ENCODE peak calls at places on chromosomes 13 and 19, in five cellular contexts. O, U, N, Z and M are unnamed samples.

GRCh38 chr13:96119921-96120320 is 30.0 kb downstream of the HS6ST3 start:
- DNase-seq in O (no peak), U (no peak), Z (no peak), N (no peak), M (no peak)

GRCh38 chr13:27339299-27339698 is 68.7 kb downstream of the RASL11A start:
- DNase-seq in Z (peak; percentile 50), N (no peak), O (peak; percentile 54), U (peak; percentile 51), M (no peak)

GRCh38 chr13:59510377-59510776 is 653.4 kb downstream of the DIAPH3 start:
- DNase-seq in N (no peak), O (no peak), U (no peak), Z (no peak), M (no peak)

GRCh38 chr13:36778083-36778671 is 40.8 kb upstream of the RFXAP start:
- DNase-seq in N (no peak), U (no peak), Z (no peak), O (no peak), M (no peak)

GRCh38 chr13:114131581-114132418 is 623 bp downstream of the RASA3 start:
- DNase-seq in U (peak; percentile 63), O (no peak), Z (no peak), N (no peak), M (no peak)

GRCh38 chr13:35697281-35697680 is 220.8 kb upstream of the MAB21L1 start:
- DNase-seq in O (no peak), N (no peak), U (no peak), Z (no peak), M (no peak)

GRCh38 chr13:100707818-100708740 is 33.5 kb upstream of the TMTC4 start:
- DNase-seq in O (no peak), Z (no peak), U (no peak), N (no peak), M (no peak)

GRCh38 chr19:40398417-40399056 is 8.6 kb upstream of the HIPK4 start:
- DNase-seq in Z (peak; percentile 65), U (no peak), O (peak; percentile 66), N (no peak), M (no peak)

GRCh38 chr19:18856385-18857126 is 24.8 kb downstream of the UPF1 start:
- DNase-seq in O (no peak), N (no peak), Z (no peak), U (no peak), M (no peak)

GRCh38 chr19:12975221-12975756 is 5.9 kb downstream of the DAND5 start:
- DNase-seq in O (no peak), U (no peak), N (no peak), Z (no peak), M (no peak)

GRCh38 chr19:45637890-45638667 is 1.1 kb downstream of the EML2 start:
- DNase-seq in U (no peak), Z (no peak), N (no peak), O (no peak), M (no peak)

GRCh38 chr13:48131481-48131992 is 36.6 kb upstream of the MED4 start:
- DNase-seq in U (no peak), N (no peak), O (no peak), Z (no peak), M (no peak)

GRCh38 chr13:24013189-24013588 is 115.9 kb upstream of the C1QTNF9B start:
- DNase-seq in Z (no peak), O (no peak), N (no peak), U (no peak), M (no peak)

GRCh38 chr13:59846845-59847620 is 316.7 kb downstream of the DIAPH3 start:
- DNase-seq in N (no peak), O (no peak), Z (no peak), U (no peak), M (no peak)

GRCh38 chr19:53196777-53197396 is 3.7 kb upstream of the ZNF665 start:
- DNase-seq in U (peak; percentile 99), N (peak; percentile 92), O (peak; percentile 97), Z (peak; percentile 97), M (peak; percentile 84)

GRCh38 chr13:37617162-37617561 is 18.6 kb upstream of the POSTN start:
- DNase-seq in U (no peak), Z (no peak), N (no peak), O (no peak), M (no peak)

GRCh38 chr13:111864566-111864965 is 202.4 kb upstream of the SOX1 start:
- DNase-seq in N (no peak), O (no peak), U (no peak), Z (no peak), M (no peak)

GRCh38 chr13:101018720-101019119 is 344.1 kb upstream of the TMTC4 start:
- DNase-seq in O (no peak), N (no peak), Z (no peak), U (no peak), M (no peak)

GRCh38 chr13:53151692-53152421 is 123.2 kb downstream of the OLFM4 start:
- DNase-seq in Z (peak; percentile 24), N (peak; percentile 82), U (peak; percentile 51), O (peak; percentile 37), M (peak; percentile 65)

GRCh38 chr19:10478476-10478875 is 24.7 kb downstream of the KEAP1 start:
- DNase-seq in Z (no peak), O (no peak), U (no peak), N (no peak), M (no peak)

GRCh38 chr13:39025433-39025839 is 12.5 kb downstream of the PROSER1 start:
- DNase-seq in O (no peak), N (no peak), Z (no peak), U (no peak), M (no peak)

GRCh38 chr13:50672025-50672424 is 171.5 kb downstream of the DLEU7 start:
- DNase-seq in Z (no peak), N (no peak), O (no peak), U (no peak), M (no peak)

GRCh38 chr13:46552888-46553520 is at the start of gene LRCH1:
- DNase-seq in U (peak; percentile 92), O (peak; percentile 89), N (peak; percentile 90), Z (peak; percentile 86), M (peak; percentile 46)

GRCh38 chr13:67099494-67099893 is 130.6 kb downstream of the PCDH9 start:
- DNase-seq in N (no peak), U (no peak), Z (no peak), O (no peak), M (no peak)

GRCh38 chr19:43755256-43755801 is 567 bp upstream of the SMG9 start:
- DNase-seq in U (peak; percentile 77), N (peak; percentile 87), O (peak; percentile 86), Z (peak; percentile 87), M (peak; percentile 89)

GRCh38 chr19:35716735-35716984 is 1.1 kb upstream of the KMT2B start:
- DNase-seq in O (no peak), Z (no peak), N (no peak), U (peak; percentile 86), M (no peak)

GRCh38 chr19:41691268-41691970 is 3.3 kb upstream of the CEACAM7 start:
- DNase-seq in N (no peak), U (peak; percentile 58), Z (peak; percentile 44), O (peak; percentile 31), M (peak; percentile 40)

GRCh38 chr19:30890033-30890432 is 459.2 kb downstream of the TSHZ3 start:
- DNase-seq in U (no peak), O (no peak), Z (no peak), N (no peak), M (no peak)

GRCh38 chr13:44188257-44188656 is 185.4 kb upstream of the SERP2 start:
- DNase-seq in U (no peak), Z (no peak), O (no peak), N (no peak), M (no peak)

GRCh38 chr13:21913010-21913409 is 242.1 kb downstream of the FGF9 start:
- DNase-seq in O (peak; percentile 12), Z (peak; percentile 14), N (no peak), U (no peak), M (no peak)

GRCh38 chr13:29435125-29435911 is 160.2 kb downstream of the SLC7A1 start:
- DNase-seq in O (no peak), N (no peak), Z (no peak), U (no peak), M (no peak)

GRCh38 chr19:5503598-5503997 is 48.4 kb downstream of the ZNRF4 start:
- DNase-seq in U (no peak), O (no peak), N (no peak), Z (no peak), M (no peak)

GRCh38 chr19:12838893-12839656 is 760 bp downstream of the MAST1 start:
- DNase-seq in U (no peak), Z (peak; percentile 13), N (peak; percentile 49), O (peak; percentile 26), M (no peak)

GRCh38 chr13:41401371-41401770 is 56.0 kb upstream of the RGCC start:
- DNase-seq in U (no peak), O (no peak), N (no peak), Z (no peak), M (no peak)

GRCh38 chr13:43116242-43116641 is 92.9 kb downstream of the DNAJC15 start:
- DNase-seq in Z (no peak), N (no peak), O (no peak), U (no peak), M (no peak)